ENCODE peak calls at places on chromosomes 12 and 14, in eight cellular contexts. K is progenitor cell of endocrine pancreas, Q is heart right ventricle, I is brain microvascular endothelial cell, S is uterus, O is astrocyte of the spinal cord, Y is cardiac muscle cell, A is omental fat pad. R is an unnamed sample.

GRCh38 chr12:27424631-27425230 is 21.8 kb upstream of the SMCO2 start:
- DNase-seq in K (no peak), Q (no peak), I (peak), S (peak), O (peak), Y (peak), A (no peak), R (no peak)

GRCh38 chr14:33123281-33123680 is 184.6 kb downstream of the NPAS3 start:
- DNase-seq in K (no peak), Q (no peak), I (no peak), S (no peak), O (no peak), Y (no peak), A (no peak), R (no peak)

GRCh38 chr14:21039059-21039422 is 3.1 kb upstream of the RNASE7 start:
- DNase-seq in K (no peak), Q (peak), I (no peak), S (peak), O (peak), Y (peak), A (no peak), R (no peak)

GRCh38 chr14:79911762-79912161 is 299.5 kb downstream of the DIO2 start:
- DNase-seq in K (no peak), Q (no peak), I (no peak), S (no peak), O (no peak), Y (no peak), A (no peak), R (no peak)

GRCh38 chr12:34405286-34406227 is 383.3 kb downstream of the ALG10 start:
- DNase-seq in K (peak), Q (peak), I (no peak), S (peak), O (no peak), Y (no peak), A (no peak), R (no peak)

GRCh38 chr12:131755305-131756113 is 44.6 kb downstream of the SFSWAP start:
- DNase-seq in K (no peak), Q (no peak), I (peak), S (no peak), O (no peak), Y (peak), A (no peak), R (no peak)

GRCh38 chr14:101838476-101838875 is 77.0 kb downstream of the PPP2R5C start:
- DNase-seq in K (no peak), Q (no peak), I (no peak), S (no peak), O (no peak), Y (no peak), A (no peak), R (no peak)

GRCh38 chr14:36094963-36095362 is 81.6 kb downstream of the PTCSC3 start:
- DNase-seq in K (no peak), Q (no peak), I (no peak), S (no peak), O (no peak), Y (no peak), A (no peak), R (no peak)

GRCh38 chr12:128323115-128323514 is 56.1 kb downstream of the TMEM132C start:
- DNase-seq in K (no peak), Q (no peak), I (no peak), S (no peak), O (no peak), Y (no peak), A (no peak), R (no peak)

GRCh38 chr12:645563-646071 is 17.6 kb downstream of the NINJ2 start:
- DNase-seq in K (no peak), Q (no peak), I (peak), S (peak), O (peak), Y (peak), A (no peak), R (no peak)

GRCh38 chr12:646303-647038 is 16.8 kb downstream of the NINJ2 start:
- DNase-seq in K (no peak), Q (peak), I (no peak), S (peak), O (no peak), Y (peak), A (no peak), R (no peak)

GRCh38 chr12:647039-647712 is 16.1 kb downstream of the NINJ2 start:
- DNase-seq in K (no peak), Q (no peak), I (no peak), S (no peak), O (no peak), Y (no peak), A (no peak), R (no peak)

GRCh38 chr12:647713-648085 is 15.5 kb downstream of the NINJ2 start:
- DNase-seq in K (no peak), Q (no peak), I (no peak), S (no peak), O (no peak), Y (no peak), A (no peak), R (no peak)

DNA sequence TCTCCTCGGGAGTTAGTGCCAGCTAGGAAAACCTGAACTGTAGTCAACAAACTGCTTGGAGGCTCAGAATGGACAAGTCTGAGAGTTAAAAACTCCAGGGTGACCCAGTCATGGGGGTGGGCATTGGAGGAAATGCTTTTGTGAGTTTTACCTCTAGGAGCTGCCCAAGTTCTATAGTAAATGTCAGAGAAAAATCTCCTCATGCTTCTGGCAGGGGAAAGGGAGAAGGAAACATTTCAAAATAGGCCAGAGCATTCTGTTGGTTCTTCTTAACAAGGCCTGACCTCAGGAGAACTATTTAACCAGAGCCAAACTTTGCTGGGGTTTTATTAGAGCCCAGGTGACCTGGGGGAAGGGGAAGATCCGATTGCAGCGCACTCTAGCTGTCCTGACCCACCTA is 12.3 kb downstream of the NINJ2 start:
- DNase-seq in K (no peak), Q (no peak), I (no peak), S (no peak), O (no peak), Y (peak), A (no peak), R (no peak)
- TF ChIP-seq CTCF in K (no peak), Q (no peak), I (peak), S (no peak), O (peak), Y (peak), A (no peak), R (no peak)

DNA sequence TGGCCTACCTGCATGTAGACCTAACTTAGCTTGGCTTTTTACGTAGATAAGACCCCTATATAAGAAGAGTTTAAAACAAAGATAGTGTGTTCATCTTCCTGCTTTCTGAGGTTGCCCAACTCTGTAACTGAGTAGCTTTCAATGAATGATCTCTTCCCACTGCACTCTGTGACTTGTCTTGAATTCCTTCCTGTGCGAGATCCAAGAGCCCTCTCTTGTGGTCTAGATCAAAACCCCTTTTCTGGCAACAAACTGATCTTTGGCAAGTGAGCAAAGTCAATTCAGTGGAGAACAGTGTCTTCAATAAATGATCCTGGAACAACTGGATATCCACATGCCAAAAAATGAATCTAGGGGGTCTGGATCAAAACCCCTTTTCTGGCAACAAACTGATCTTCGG is 8.4 kb downstream of the CFAP54 start:
- DNase-seq in K (no peak), Q (no peak), I (no peak), S (no peak), O (no peak), Y (peak), A (no peak), R (no peak)
- TF ChIP-seq CTCF in K (no peak), Q (no peak), I (peak), S (no peak), O (peak), Y (no peak), A (no peak), R (no peak)

GRCh38 chr12:54759751-54760150 is 94.6 kb upstream of the MUCL1 start:
- DNase-seq in K (no peak), Q (no peak), I (peak), S (no peak), O (no peak), Y (peak), A (no peak), R (no peak)
- TF ChIP-seq CTCF in K (peak), Q (no peak), I (peak), S (no peak), O (no peak), Y (peak), A (no peak), R (peak)

GRCh38 chr14:97164014-97164413 is 366.8 kb downstream of the VRK1 start:
- DNase-seq in K (no peak), Q (no peak), I (no peak), S (no peak), O (no peak), Y (no peak), A (no peak), R (no peak)
- TF ChIP-seq CTCF in K (peak), Q (no peak), I (no peak), S (no peak), O (no peak), Y (no peak), A (no peak), R (no peak)

GRCh38 chr12:32753605-32754004 is 2.1 kb downstream of the YARS2 start:
- DNase-seq in K (no peak), Q (no peak), I (no peak), S (no peak), O (no peak), Y (no peak), A (no peak), R (no peak)
- TF ChIP-seq CTCF in K (no peak), Q (no peak), I (no peak), S (no peak), O (no peak), Y (no peak), A (no peak), R (no peak)

DNA sequence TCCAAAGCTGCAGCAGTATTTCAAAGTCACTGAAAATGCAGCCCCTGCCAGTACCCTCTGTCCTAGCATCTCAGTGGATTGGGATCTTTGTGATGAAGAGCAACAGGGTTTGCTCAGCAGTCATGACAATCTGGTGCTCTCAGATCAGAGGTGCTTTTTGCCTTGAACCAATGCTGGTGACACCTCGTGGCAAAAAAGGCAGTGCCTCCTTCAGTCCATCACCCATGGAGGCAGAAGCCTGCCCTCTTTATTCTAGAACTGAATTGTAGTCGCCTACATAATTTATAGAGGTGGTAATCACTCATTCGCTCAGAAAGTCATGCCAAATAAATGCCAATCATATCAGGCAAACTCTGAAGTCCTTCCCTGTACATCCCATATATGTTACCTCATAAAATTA is 126.0 kb upstream of the VRK1 start:
- DNase-seq in K (no peak), Q (no peak), I (no peak), S (no peak), O (no peak), Y (no peak), A (no peak), R (no peak)
- TF ChIP-seq CTCF in K (no peak), Q (no peak), I (no peak), S (no peak), O (no peak), Y (no peak), A (no peak), R (no peak)

GRCh38 chr14:90499121-90499520 is 102.3 kb downstream of the CALM1 start:
- DNase-seq in K (no peak), Q (no peak), I (no peak), S (no peak), O (no peak), Y (no peak), A (no peak), R (no peak)

GRCh38 chr14:90495357-90496276 is 98.8 kb downstream of the CALM1 start:
- DNase-seq in K (peak), Q (no peak), I (peak), S (no peak), O (peak), Y (peak), A (no peak), R (no peak)

GRCh38 chr14:90498198-90498597 is 101.4 kb downstream of the CALM1 start:
- DNase-seq in K (no peak), Q (no peak), I (no peak), S (no peak), O (no peak), Y (no peak), A (no peak), R (no peak)

GRCh38 chr14:90499908-90500664 is 103.3 kb downstream of the CALM1 start:
- DNase-seq in K (no peak), Q (no peak), I (no peak), S (no peak), O (no peak), Y (no peak), A (no peak), R (no peak)

GRCh38 chr14:90496379-90496778 is 99.5 kb downstream of the CALM1 start:
- DNase-seq in K (no peak), Q (no peak), I (no peak), S (no peak), O (no peak), Y (no peak), A (no peak), R (no peak)
- TF ChIP-seq CTCF in K (no peak), Q (no peak), I (no peak), S (no peak), O (no peak), Y (no peak), A (no peak), R (no peak)

GRCh38 chr12:69196302-69197288 is 42.8 kb upstream of the CPSF6 start:
- DNase-seq in K (no peak), Q (no peak), I (no peak), S (no peak), O (no peak), Y (no peak), A (no peak), R (no peak)
- TF ChIP-seq CTCF in K (no peak), Q (peak), I (peak), S (no peak), O (peak), Y (peak), A (no peak), R (peak)

R was measured in D721Med.